ENCODE peak calls at places on chromosomes 4 and X, in nine cellular contexts. W is activated CD8-positive, alpha-beta memory T cell treated with anti-CD3 and anti-CD28 coated beads, Interleukin-2, amount 50 U/mL, for 4 hours; E is globus pallidus; D is progenitor cell of endocrine pancreas; X is left kidney; R is HT1080; M is foreskin fibroblast; G is C1 segment of cervical spinal cord; I is stimulated activated CD4-positive, alpha-beta T cell treated with anti-CD3 and anti-CD28 coated beads, Interleukin-2, amount 100 ng/mL, for 48 hours. K is an unnamed sample.

GRCh38 chrX:47576021-47576898 is 6.0 kb upstream of the TIMP1 start:
- DNase-seq in W (no peak), E (no peak), D (no peak), X (no peak), R (no peak), M (no peak), G (no peak), I (no peak), K (no peak)

GRCh38 chrX:46961574-46962279 is 49.5 kb downstream of the JADE3 start:
- DNase-seq in W (no peak), E (peak; percentile 21), D (no peak), X (no peak), R (no peak), M (no peak), G (no peak), I (no peak), K (no peak)

GRCh38 chr4:42018451-42018850 is 28.1 kb downstream of the SLC30A9 start:
- DNase-seq in W (no peak), E (no peak), D (no peak), X (peak; percentile 1), R (no peak), M (no peak), G (no peak), I (no peak), K (no peak)

GRCh38 chrX:118823263-118824172 is at the start of gene ZCCHC12:
- DNase-seq in W (peak; percentile 50), E (peak; percentile 56), D (peak; percentile 44), X (peak; percentile 92), R (peak; percentile 10), M (peak; percentile 61), G (peak; percentile 15), I (no peak), K (peak; percentile 50)

GRCh38 chrX:87397103-87397886 is 120.3 kb upstream of the KLHL4 start:
- DNase-seq in W (no peak), E (no peak), D (no peak), X (no peak), R (no peak), M (no peak), G (no peak), I (no peak), K (no peak)

GRCh38 chr4:150579591-150580234 is 2.2 kb upstream of the MAB21L2 start:
- DNase-seq in W (no peak), E (no peak), D (no peak), X (peak; percentile 75), R (no peak), M (peak; percentile 31), G (no peak), I (no peak), K (no peak)

GRCh38 chr4:181854142-181854541 is 389.1 kb upstream of the TENM3 start:
- DNase-seq in W (no peak), E (no peak), D (no peak), X (peak; percentile 12), R (no peak), M (no peak), G (no peak), I (no peak), K (no peak)

GRCh38 chrX:82141942-82142341 is 940.0 kb downstream of the SH3BGRL start:
- DNase-seq in W (no peak), E (no peak), D (no peak), X (no peak), R (peak; percentile 1), M (no peak), G (no peak), I (no peak), K (no peak)

GRCh38 chr4:5510506-5510905 is 197.9 kb downstream of the EVC2 start:
- DNase-seq in W (no peak), E (no peak), D (no peak), X (no peak), R (no peak), M (no peak), G (no peak), I (no peak), K (no peak)

GRCh38 chrX:119622356-119623232 is 16.4 kb upstream of the NKRF start:
- DNase-seq in W (no peak), E (no peak), D (no peak), X (peak; percentile 67), R (peak; percentile 44), M (peak; percentile 84), G (no peak), I (no peak), K (no peak)

GRCh38 chrX:12463052-12463451 is 324.8 kb downstream of the FRMPD4 start:
- DNase-seq in W (no peak), E (no peak), D (no peak), X (no peak), R (no peak), M (no peak), G (no peak), I (no peak), K (no peak)

GRCh38 chr4:154714339-154715040 is 29.3 kb upstream of the LRAT start:
- DNase-seq in W (no peak), E (no peak), D (no peak), X (no peak), R (no peak), M (peak; percentile 52), G (no peak), I (no peak), K (no peak)

GRCh38 chr4:90317785-90318184 is 190.6 kb downstream of the CCSER1 start:
- DNase-seq in W (no peak), E (no peak), D (no peak), X (peak; percentile 15), R (peak; percentile 88), M (peak; percentile 75), G (no peak), I (no peak), K (no peak)

GRCh38 chrX:31608651-31609050 is 536.8 kb upstream of the FTHL17 start:
- DNase-seq in W (no peak), E (no peak), D (no peak), X (no peak), R (peak; percentile 1), M (peak; percentile 1), G (no peak), I (no peak), K (no peak)

GRCh38 chr4:69738872-69739271 is 21.5 kb downstream of the SULT1B1 start:
- DNase-seq in W (no peak), E (no peak), D (no peak), X (no peak), R (no peak), M (no peak), G (no peak), I (no peak), K (no peak)

GRCh38 chrX:18674417-18674787 is 2.5 kb upstream of the RS1 start:
- DNase-seq in W (peak; percentile 17), E (no peak), D (peak; percentile 12), X (no peak), R (no peak), M (no peak), G (peak; percentile 27), I (peak; percentile 3), K (peak; percentile 42)

GRCh38 chr4:156505341-156505955 is 466.2 kb downstream of the PDGFC start:
- DNase-seq in W (no peak), E (no peak), D (no peak), X (peak; percentile 5), R (peak; percentile 68), M (no peak), G (no peak), I (no peak), K (no peak)

GRCh38 chrX:69152398-69152797 is 12.9 kb downstream of the PJA1 start:
- DNase-seq in W (no peak), E (peak; percentile 47), D (no peak), X (no peak), R (no peak), M (peak; percentile 38), G (no peak), I (no peak), K (no peak)

GRCh38 chr4:147078875-147079658 is 133.4 kb upstream of the TTC29 start:
- DNase-seq in W (no peak), E (peak; percentile 20), D (no peak), X (no peak), R (no peak), M (no peak), G (no peak), I (no peak), K (no peak)

GRCh38 chr4:88054909-88055308 is 47.5 kb downstream of the PKD2 start:
- DNase-seq in W (no peak), E (peak; percentile 11), D (no peak), X (peak; percentile 38), R (peak; percentile 61), M (peak; percentile 68), G (no peak), I (no peak), K (peak; percentile 14)

K was measured in NCI-H1694 treated with DMSO at 0.1 percent for 48 hours.